ENCODE peak calls at places on chromosomes 16 and 17, in eight cellular contexts. One of them, this sample, is unnamed.

GRCh38 chr16:14600164-14600563 is 29.9 kb downstream of the PARN start:
- DNase-seq in substantia nigra: no peak
- DNase-seq in thoracic aorta: no peak
- DNase-seq in head of caudate nucleus: peak
- DNase-seq in EL: peak
- DNase-seq in GM04504: peak
- DNase-seq in activated CD4-positive, alpha-beta T cell treated with anti-CD3 and anti-CD28 coated beads for 48 hours: no peak
- DNase-seq in body of pancreas: peak
- DNase-seq in this sample: peak

GRCh38 chr17:71438631-71439146 is 682.1 kb upstream of the SOX9 start:
- DNase-seq in EL: peak
- DNase-seq in body of pancreas: peak
- DNase-seq in thoracic aorta: no peak
- DNase-seq in activated CD4-positive, alpha-beta T cell treated with anti-CD3 and anti-CD28 coated beads for 48 hours: no peak
- DNase-seq in substantia nigra: no peak
- DNase-seq in GM04504: peak
- DNase-seq in head of caudate nucleus: no peak
- DNase-seq in this sample: peak

GRCh38 chr16:72246423-72246822 is 74.5 kb upstream of the PMFBP1 start:
- DNase-seq in thoracic aorta: no peak
- DNase-seq in GM04504: no peak
- DNase-seq in head of caudate nucleus: no peak
- DNase-seq in body of pancreas: no peak
- DNase-seq in EL: no peak
- DNase-seq in activated CD4-positive, alpha-beta T cell treated with anti-CD3 and anti-CD28 coated beads for 48 hours: no peak
- DNase-seq in substantia nigra: no peak
- DNase-seq in this sample: no peak

GRCh38 chr17:15112881-15113617 is 152.1 kb downstream of the PMP22 start:
- DNase-seq in body of pancreas: no peak
- DNase-seq in GM04504: no peak
- DNase-seq in substantia nigra: no peak
- DNase-seq in thoracic aorta: no peak
- DNase-seq in activated CD4-positive, alpha-beta T cell treated with anti-CD3 and anti-CD28 coated beads for 48 hours: no peak
- DNase-seq in head of caudate nucleus: no peak
- DNase-seq in EL: peak
- DNase-seq in this sample: no peak

GRCh38 chr16:50268352-50268751 is 2.0 kb downstream of the ADCY7 start:
- DNase-seq in head of caudate nucleus: no peak
- DNase-seq in GM04504: no peak
- DNase-seq in substantia nigra: no peak
- DNase-seq in thoracic aorta: no peak
- DNase-seq in EL: no peak
- DNase-seq in body of pancreas: no peak
- DNase-seq in activated CD4-positive, alpha-beta T cell treated with anti-CD3 and anti-CD28 coated beads for 48 hours: no peak
- DNase-seq in this sample: peak

GRCh38 chr17:31877911-31878702 is 19.1 kb upstream of the COPRS start:
- DNase-seq in thoracic aorta: no peak
- DNase-seq in body of pancreas: no peak
- DNase-seq in head of caudate nucleus: no peak
- DNase-seq in substantia nigra: no peak
- DNase-seq in EL: no peak
- DNase-seq in activated CD4-positive, alpha-beta T cell treated with anti-CD3 and anti-CD28 coated beads for 48 hours: peak
- DNase-seq in GM04504: no peak
- DNase-seq in this sample: no peak

GRCh38 chr16:19863990-19864389 is 20.7 kb downstream of the GPRC5B start:
- DNase-seq in body of pancreas: no peak
- DNase-seq in EL: no peak
- DNase-seq in GM04504: no peak
- DNase-seq in activated CD4-positive, alpha-beta T cell treated with anti-CD3 and anti-CD28 coated beads for 48 hours: no peak
- DNase-seq in substantia nigra: no peak
- DNase-seq in head of caudate nucleus: no peak
- DNase-seq in thoracic aorta: no peak
- DNase-seq in this sample: no peak

GRCh38 chr16:13645525-13645924 is 274.4 kb upstream of the ERCC4 start:
- DNase-seq in substantia nigra: no peak
- DNase-seq in head of caudate nucleus: no peak
- DNase-seq in body of pancreas: peak
- DNase-seq in activated CD4-positive, alpha-beta T cell treated with anti-CD3 and anti-CD28 coated beads for 48 hours: no peak
- DNase-seq in EL: no peak
- DNase-seq in GM04504: no peak
- DNase-seq in thoracic aorta: no peak
- DNase-seq in this sample: no peak

GRCh38 chr16:76335187-76335974 is 58.2 kb downstream of the CNTNAP4 start:
- DNase-seq in activated CD4-positive, alpha-beta T cell treated with anti-CD3 and anti-CD28 coated beads for 48 hours: no peak
- DNase-seq in substantia nigra: no peak
- DNase-seq in head of caudate nucleus: peak
- DNase-seq in thoracic aorta: no peak
- DNase-seq in body of pancreas: no peak
- DNase-seq in GM04504: no peak
- DNase-seq in EL: no peak
- DNase-seq in this sample: no peak

GRCh38 chr16:65936096-65936495 is 430.4 kb upstream of the CDH5 start:
- DNase-seq in head of caudate nucleus: no peak
- DNase-seq in activated CD4-positive, alpha-beta T cell treated with anti-CD3 and anti-CD28 coated beads for 48 hours: no peak
- DNase-seq in GM04504: no peak
- DNase-seq in EL: no peak
- DNase-seq in thoracic aorta: no peak
- DNase-seq in body of pancreas: no peak
- DNase-seq in substantia nigra: no peak
- DNase-seq in this sample: no peak

GRCh38 chr17:82437325-82437668 is 13.3 kb downstream of the CYBC1 start:
- DNase-seq in thoracic aorta: no peak
- DNase-seq in EL: no peak
- DNase-seq in substantia nigra: no peak
- DNase-seq in body of pancreas: peak
- DNase-seq in head of caudate nucleus: no peak
- DNase-seq in GM04504: no peak
- DNase-seq in activated CD4-positive, alpha-beta T cell treated with anti-CD3 and anti-CD28 coated beads for 48 hours: no peak
- DNase-seq in this sample: no peak

GRCh38 chr17:32795339-32795979 is 81.5 kb downstream of the MYO1D start:
- DNase-seq in EL: no peak
- DNase-seq in thoracic aorta: no peak
- DNase-seq in GM04504: no peak
- DNase-seq in substantia nigra: no peak
- DNase-seq in activated CD4-positive, alpha-beta T cell treated with anti-CD3 and anti-CD28 coated beads for 48 hours: no peak
- DNase-seq in head of caudate nucleus: no peak
- DNase-seq in body of pancreas: no peak
- DNase-seq in this sample: no peak

GRCh38 chr17:2899911-2900310 is 103.7 kb downstream of the RAP1GAP2 start:
- DNase-seq in EL: no peak
- DNase-seq in GM04504: no peak
- DNase-seq in activated CD4-positive, alpha-beta T cell treated with anti-CD3 and anti-CD28 coated beads for 48 hours: no peak
- DNase-seq in head of caudate nucleus: no peak
- DNase-seq in body of pancreas: peak
- DNase-seq in thoracic aorta: no peak
- DNase-seq in substantia nigra: no peak
- DNase-seq in this sample: no peak

GRCh38 chr17:49717371-49717841 is 9.6 kb upstream of the SLC35B1 start:
- DNase-seq in body of pancreas: peak
- DNase-seq in substantia nigra: no peak
- DNase-seq in GM04504: no peak
- DNase-seq in activated CD4-positive, alpha-beta T cell treated with anti-CD3 and anti-CD28 coated beads for 48 hours: peak
- DNase-seq in thoracic aorta: no peak
- DNase-seq in EL: peak
- DNase-seq in head of caudate nucleus: no peak
- DNase-seq in this sample: no peak

GRCh38 chr16:3145660-3146059 is 10.8 kb downstream of the ZNF213 start:
- DNase-seq in substantia nigra: no peak
- DNase-seq in body of pancreas: no peak
- DNase-seq in activated CD4-positive, alpha-beta T cell treated with anti-CD3 and anti-CD28 coated beads for 48 hours: no peak
- DNase-seq in EL: no peak
- DNase-seq in GM04504: no peak
- DNase-seq in head of caudate nucleus: no peak
- DNase-seq in thoracic aorta: no peak
- DNase-seq in this sample: no peak

GRCh38 chr16:66388350-66389139 is 22.1 kb downstream of the CDH5 start:
- DNase-seq in activated CD4-positive, alpha-beta T cell treated with anti-CD3 and anti-CD28 coated beads for 48 hours: no peak
- DNase-seq in substantia nigra: no peak
- DNase-seq in thoracic aorta: no peak
- DNase-seq in EL: no peak
- DNase-seq in head of caudate nucleus: peak
- DNase-seq in body of pancreas: no peak
- DNase-seq in GM04504: no peak
- DNase-seq in this sample: no peak

GRCh38 chr17:9232591-9233270 is 211.4 kb downstream of the NTN1 start:
- DNase-seq in substantia nigra: no peak
- DNase-seq in activated CD4-positive, alpha-beta T cell treated with anti-CD3 and anti-CD28 coated beads for 48 hours: no peak
- DNase-seq in head of caudate nucleus: no peak
- DNase-seq in thoracic aorta: no peak
- DNase-seq in GM04504: no peak
- DNase-seq in body of pancreas: no peak
- DNase-seq in EL: no peak
- DNase-seq in this sample: no peak